ENCODE peak calls at places on chromosomes 3 and 15, in nine cellular contexts. P is GM12892, U is spleen, N is transverse colon, G is sigmoid colon, B is GM23338, V is HCT116, E is endothelial cell of umbilical vein, O is HL-60. L is an unnamed sample.

GRCh38 chr3:42257007-42257406 is 9.0 kb downstream of the CCK start:
- DNase-seq in P (no peak), U (no peak), N (no peak), G (no peak), B (no peak), V (no peak), E (no peak), O (no peak), L (no peak)

GRCh38 chr15:80240261-80240660 is 11.8 kb downstream of the CTXND1 start:
- DNase-seq in P (no peak), U (no peak), N (no peak), G (no peak), B (no peak), V (no peak), E (no peak), O (no peak), L (no peak)

GRCh38 chr3:164478323-164478722 is 600.0 kb downstream of the SI start:
- DNase-seq in P (no peak), U (no peak), N (no peak), G (no peak), B (no peak), V (no peak), E (no peak), O (no peak), L (no peak)

GRCh38 chr15:58247803-58248503 is 109.8 kb downstream of the AQP9 start:
- DNase-seq in P (no peak), U (no peak), N (peak; percentile 50), G (no peak), B (no peak), V (no peak), E (no peak), O (peak; percentile 98), L (no peak)

GRCh38 chr3:169774186-169774585 is 990 bp downstream of the MYNN start:
- DNase-seq in P (no peak), U (no peak), N (no peak), G (no peak), B (peak; percentile 24), V (no peak), E (no peak), O (no peak), L (no peak)

GRCh38 chr15:35674873-35675781 is 129.2 kb upstream of the DPH6 start:
- DNase-seq in P (no peak), U (no peak), N (no peak), G (no peak), B (peak; percentile 20), V (no peak), E (peak; percentile 62), O (no peak), L (no peak)

GRCh38 chr3:30934208-30934550 is 39.7 kb upstream of the GADL1 start:
- DNase-seq in P (no peak), U (no peak), N (no peak), G (no peak), B (peak; percentile 54), V (peak; percentile 40), E (peak; percentile 48), O (no peak), L (no peak)

GRCh38 chr15:72994778-72995177 is 57.5 kb upstream of the NEO1 start:
- DNase-seq in P (no peak), U (no peak), N (peak; percentile 81), G (no peak), B (no peak), V (no peak), E (no peak), O (no peak), L (no peak)

GRCh38 chr3:30124435-30125390 is 481.7 kb upstream of the TGFBR2 start:
- DNase-seq in P (no peak), U (no peak), N (no peak), G (no peak), B (peak; percentile 17), V (no peak), E (no peak), O (no peak), L (no peak)

GRCh38 chr3:135966875-135967274 is 1.3 kb downstream of the PPP2R3A start:
- DNase-seq in P (no peak), U (no peak), N (no peak), G (no peak), B (peak; percentile 16), V (no peak), E (no peak), O (no peak), L (no peak)

GRCh38 chr3:45043715-45044299 is 17.7 kb downstream of the CLEC3B start:
- DNase-seq in P (no peak), U (no peak), N (no peak), G (no peak), B (no peak), V (no peak), E (no peak), O (peak; percentile 47), L (no peak)

GRCh38 chr3:67357610-67358458 is 296.6 kb downstream of the SUCLG2 start:
- DNase-seq in P (no peak), U (no peak), N (no peak), G (peak; percentile 33), B (peak; percentile 95), V (peak; percentile 59), E (peak; percentile 26), O (no peak), L (no peak)

GRCh38 chr3:162278834-162279233 is 782.2 kb downstream of the OTOL1 start:
- DNase-seq in P (no peak), U (no peak), N (no peak), G (no peak), B (no peak), V (no peak), E (no peak), O (no peak), L (no peak)

GRCh38 chr3:12363397-12364195 is 74.7 kb downstream of the PPARG start:
- DNase-seq in P (no peak), U (no peak), N (no peak), G (no peak), B (no peak), V (no peak), E (no peak), O (no peak), L (no peak)

GRCh38 chr3:33392703-33393125 is 47.5 kb downstream of the UBP1 start:
- DNase-seq in P (no peak), U (no peak), N (no peak), G (no peak), B (no peak), V (peak; percentile 53), E (peak; percentile 92), O (no peak), L (no peak)

GRCh38 chr3:104425416-104425815 is 941.3 kb upstream of the ALCAM start:
- DNase-seq in P (no peak), U (no peak), N (no peak), G (no peak), B (no peak), V (no peak), E (no peak), O (no peak), L (no peak)

GRCh38 chr3:123660900-123661299 is 76.0 kb upstream of the HACD2 start:
- DNase-seq in P (no peak), U (peak; percentile 86), N (peak; percentile 91), G (peak; percentile 98), B (no peak), V (no peak), E (peak; percentile 89), O (no peak), L (no peak)

GRCh38 chr3:123663977-123664376 is 79.1 kb upstream of the HACD2 start:
- DNase-seq in P (no peak), U (no peak), N (no peak), G (peak; percentile 81), B (no peak), V (no peak), E (no peak), O (no peak), L (no peak)

GRCh38 chr3:123660276-123660675 is 75.4 kb upstream of the HACD2 start:
- DNase-seq in P (no peak), U (no peak), N (no peak), G (no peak), B (no peak), V (no peak), E (no peak), O (no peak), L (no peak)

GRCh38 chr3:123664771-123665170 is 79.9 kb upstream of the HACD2 start:
- DNase-seq in P (no peak), U (no peak), N (no peak), G (no peak), B (no peak), V (no peak), E (no peak), O (no peak), L (no peak)

GRCh38 chr3:123661973-123662372 is 77.1 kb upstream of the HACD2 start:
- DNase-seq in P (no peak), U (no peak), N (no peak), G (no peak), B (no peak), V (no peak), E (no peak), O (no peak), L (no peak)
- TF ChIP-seq POLR2AphosphoS5 in P (no peak), U (no peak), N (peak; percentile 5), G (peak; percentile 49), B (no peak), V (no peak), E (no peak), O (no peak), L (no peak)

GRCh38 chr3:155870945-155871745 is 695 bp downstream of the GMPS start:
- DNase-seq in P (peak; percentile 44), U (peak; percentile 92), N (peak; percentile 64), G (peak; percentile 82), B (peak; percentile 60), V (no peak), E (peak; percentile 60), O (no peak), L (no peak)
- TF ChIP-seq POLR2AphosphoS5 in P (no peak), U (peak; percentile 62), N (no peak), G (no peak), B (no peak), V (no peak), E (no peak), O (no peak), L (no peak)

DNA sequence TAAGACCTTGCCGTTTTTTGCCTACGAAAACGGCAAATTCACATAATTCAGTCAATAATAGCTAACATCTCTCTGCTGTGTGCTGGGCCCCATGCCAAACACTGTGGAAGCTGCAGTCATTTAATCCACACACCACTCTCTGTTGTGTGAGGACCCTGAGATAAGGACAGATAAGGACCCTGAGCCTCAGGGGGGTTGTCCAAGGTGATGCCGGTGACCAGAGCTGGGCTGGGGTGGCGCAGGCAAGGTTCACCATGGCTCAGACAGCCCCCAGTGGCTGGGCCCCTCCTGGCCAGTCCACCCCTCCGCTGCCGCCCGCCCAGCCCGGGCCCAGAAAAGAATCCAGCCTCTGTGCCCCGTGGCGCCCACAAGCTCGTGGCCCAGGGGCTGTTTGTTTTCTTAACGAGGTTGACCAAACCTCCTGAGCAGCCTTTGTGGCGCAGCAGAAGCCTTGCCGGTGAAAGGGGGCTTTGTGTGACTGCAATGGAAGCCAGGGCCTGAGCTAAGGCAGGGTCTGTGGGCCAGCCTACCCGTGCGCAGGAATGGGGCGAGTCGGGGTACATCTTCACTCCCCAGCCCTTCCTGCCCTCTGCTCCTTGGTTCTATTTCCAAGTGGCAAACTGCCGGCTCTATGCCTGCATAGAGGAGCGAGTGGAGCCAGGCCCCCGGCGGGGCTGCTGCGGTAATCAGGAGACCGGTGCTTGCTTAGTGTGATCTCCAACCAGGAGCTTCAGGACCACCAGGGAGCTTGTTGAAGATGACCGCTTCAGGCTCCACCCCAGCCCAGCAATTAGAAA is 4.4 kb upstream of the SNX22 start:
- DNase-seq in P (no peak), U (no peak), N (no peak), G (peak; percentile 50), B (no peak), V (no peak), E (no peak), O (no peak), L (no peak)
- TF ChIP-seq POLR2AphosphoS5 in P (no peak), U (no peak), N (no peak), G (no peak), B (no peak), V (no peak), E (no peak), O (no peak), L (no peak)

GRCh38 chr15:63724760-63725159 is 109.0 kb downstream of the HERC1 start:
- DNase-seq in P (no peak), U (no peak), N (no peak), G (no peak), B (no peak), V (no peak), E (no peak), O (no peak), L (no peak)
- TF ChIP-seq POLR2AphosphoS5 in P (no peak), U (no peak), N (no peak), G (no peak), B (no peak), V (no peak), E (no peak), O (no peak), L (no peak)

L was measured in GM12891.